ENCODE peak calls at places on chromosomes 2 and 18, in nine cellular contexts. X, D, T, O, P, L, F, C and W are unnamed samples.

GRCh38 chr2:182416191-182416590 is 10.6 kb downstream of the PDE1A start:
- DNase-seq in X (no peak), D (no peak), T (no peak), O (no peak), P (no peak), L (no peak), F (no peak), C (no peak), W (no peak)

GRCh38 chr2:43802135-43802534 is 28.3 kb downstream of the DYNC2LI1 start:
- DNase-seq in X (no peak), D (no peak), T (no peak), O (no peak), P (no peak), L (no peak), F (no peak), C (no peak), W (no peak)

GRCh38 chr2:133768261-133769021 is 200.2 kb upstream of the NCKAP5 start:
- DNase-seq in X (no peak), D (no peak), T (no peak), O (no peak), P (no peak), L (no peak), F (no peak), C (no peak), W (no peak)

GRCh38 chr2:114027437-114027836 is 137.5 kb downstream of the ACTR3 start:
- DNase-seq in X (no peak), D (no peak), T (no peak), O (no peak), P (no peak), L (no peak), F (no peak), C (no peak), W (no peak)

GRCh38 chr2:43474273-43474672 is 121.6 kb downstream of the THADA start:
- DNase-seq in X (no peak), D (no peak), T (no peak), O (no peak), P (no peak), L (no peak), F (no peak), C (no peak), W (no peak)

GRCh38 chr2:3870997-3871396 is 167.6 kb downstream of the DCDC2C start:
- DNase-seq in X (no peak), D (no peak), T (no peak), O (no peak), P (no peak), L (no peak), F (no peak), C (no peak), W (no peak)

GRCh38 chr2:210998334-210998733 is 441.9 kb downstream of the CPS1 start:
- DNase-seq in X (no peak), D (no peak), T (no peak), O (no peak), P (no peak), L (no peak), F (no peak), C (no peak), W (no peak)

GRCh38 chr2:167293172-167293781 is 405.0 kb downstream of the XIRP2 start:
- DNase-seq in X (no peak), D (no peak), T (peak; percentile 20), O (peak; percentile 32), P (no peak), L (no peak), F (no peak), C (peak; percentile 45), W (no peak)

GRCh38 chr2:215921884-215922283 is 91.5 kb downstream of the MREG start:
- DNase-seq in X (peak; percentile 87), D (no peak), T (no peak), O (no peak), P (no peak), L (no peak), F (no peak), C (peak; percentile 95), W (no peak)

GRCh38 chr2:14941151-14941631 is 308.7 kb downstream of the LRATD1 start:
- DNase-seq in X (no peak), D (no peak), T (no peak), O (peak; percentile 8), P (no peak), L (no peak), F (no peak), C (no peak), W (no peak)

GRCh38 chr2:3223080-3223923 is 154.3 kb downstream of the EIPR1 start:
- DNase-seq in X (peak; percentile 2), D (no peak), T (peak; percentile 85), O (no peak), P (no peak), L (peak; percentile 62), F (no peak), C (peak; percentile 79), W (peak; percentile 69)

GRCh38 chr2:183709829-183710228 is 585.6 kb downstream of the NUP35 start:
- DNase-seq in X (no peak), D (no peak), T (no peak), O (no peak), P (no peak), L (no peak), F (no peak), C (no peak), W (no peak)

GRCh38 chr2:38095996-38096861 is 20.3 kb upstream of the CYP1B1 start:
- DNase-seq in X (peak; percentile 70), D (no peak), T (no peak), O (no peak), P (no peak), L (no peak), F (no peak), C (peak; percentile 57), W (no peak)

GRCh38 chr2:122960727-122961641 is 1064.1 kb upstream of the CNTNAP5 start:
- DNase-seq in X (peak; percentile 92), D (no peak), T (no peak), O (no peak), P (peak; percentile 98), L (no peak), F (peak; percentile 2), C (peak; percentile 90), W (no peak)

GRCh38 chr18:75247601-75248421 is 37.2 kb downstream of the TSHZ1 start:
- DNase-seq in X (peak; percentile 51), D (no peak), T (peak; percentile 48), O (no peak), P (peak; percentile 68), L (no peak), F (peak; percentile 32), C (peak; percentile 77), W (no peak)

GRCh38 chr2:175807031-175807873 is 194.8 kb downstream of the LNPK start:
- DNase-seq in X (no peak), D (no peak), T (no peak), O (no peak), P (no peak), L (no peak), F (no peak), C (no peak), W (no peak)

GRCh38 chr2:241893265-241893664 is 23.7 kb downstream of the RTP5 start:
- DNase-seq in X (no peak), D (no peak), T (no peak), O (no peak), P (no peak), L (no peak), F (no peak), C (no peak), W (no peak)

GRCh38 chr2:53475320-53475719 is 292.3 kb upstream of the CHAC2 start:
- DNase-seq in X (peak; percentile 93), D (peak; percentile 39), T (no peak), O (no peak), P (no peak), L (no peak), F (no peak), C (no peak), W (no peak)

GRCh38 chr2:10901160-10901559 is 10.6 kb upstream of the KCNF1 start:
- DNase-seq in X (peak; percentile 33), D (peak; percentile 41), T (no peak), O (no peak), P (no peak), L (no peak), F (no peak), C (peak; percentile 33), W (no peak)

GRCh38 chr18:58578835-58579560 is 49.9 kb downstream of the ALPK2 start:
- DNase-seq in X (peak; percentile 82), D (no peak), T (no peak), O (no peak), P (no peak), L (no peak), F (no peak), C (peak; percentile 87), W (no peak)

GRCh38 chr2:110173523-110173922 is 31.3 kb downstream of the NPHP1 start:
- DNase-seq in X (peak; percentile 48), D (no peak), T (no peak), O (no peak), P (no peak), L (no peak), F (no peak), C (peak; percentile 67), W (no peak)

GRCh38 chr2:10170256-10170655 is 47.7 kb downstream of the RRM2 start:
- DNase-seq in X (peak; percentile 76), D (peak; percentile 81), T (no peak), O (no peak), P (no peak), L (no peak), F (no peak), C (peak; percentile 50), W (no peak)

GRCh38 chr18:49055787-49056186 is 105.0 kb upstream of the SMAD7 start:
- DNase-seq in X (peak; percentile 16), D (peak; percentile 57), T (peak; percentile 57), O (peak; percentile 69), P (no peak), L (no peak), F (no peak), C (peak; percentile 79), W (no peak)

GRCh38 chr2:143158500-143159262 is 29.5 kb downstream of the ARHGAP15 start:
- DNase-seq in X (no peak), D (no peak), T (no peak), O (no peak), P (no peak), L (no peak), F (no peak), C (no peak), W (no peak)

GRCh38 chr18:43592268-43592667 is 315.0 kb upstream of the SYT4 start:
- DNase-seq in X (no peak), D (no peak), T (no peak), O (no peak), P (no peak), L (no peak), F (no peak), C (no peak), W (no peak)

GRCh38 chr2:42516418-42516817 is 22.6 kb upstream of the KCNG3 start:
- DNase-seq in X (no peak), D (no peak), T (no peak), O (peak; percentile 23), P (no peak), L (no peak), F (no peak), C (no peak), W (no peak)

GRCh38 chr2:219684721-219685689 is 57.6 kb downstream of the SLC4A3 start:
- DNase-seq in X (peak; percentile 80), D (peak; percentile 64), T (peak; percentile 69), O (peak; percentile 75), P (peak; percentile 36), L (peak; percentile 32), F (no peak), C (peak; percentile 86), W (peak; percentile 4)

GRCh38 chr2:220855296-220855695 is 716.8 kb downstream of the EPHA4 start:
- DNase-seq in X (peak; percentile 6), D (no peak), T (no peak), O (no peak), P (no peak), L (no peak), F (no peak), C (no peak), W (no peak)

GRCh38 chr2:148561389-148561788 is 83.2 kb upstream of the EPC2 start:
- DNase-seq in X (no peak), D (no peak), T (no peak), O (no peak), P (no peak), L (no peak), F (no peak), C (no peak), W (no peak)

GRCh38 chr2:120885749-120886148 is 150.1 kb downstream of the GLI2 start:
- DNase-seq in X (no peak), D (no peak), T (no peak), O (no peak), P (no peak), L (no peak), F (no peak), C (no peak), W (no peak)

GRCh38 chr2:217431577-217432269 is 571.1 kb downstream of the TNS1 start:
- DNase-seq in X (no peak), D (no peak), T (no peak), O (no peak), P (no peak), L (no peak), F (no peak), C (no peak), W (no peak)